ENCODE peak calls at places on chromosomes 5 and 9, in four cellular contexts. Q is T-helper 2 cell, B is AG20443, U is NCI-H2081. H is an unnamed sample.

GRCh38 chr5:149224282-149224681 is 47.4 kb upstream of the AFAP1L1 start:
- DNase-seq in B (no peak), U (peak), Q (no peak), H (no peak)

GRCh38 chr9:133954862-133955529 is 37.1 kb downstream of the VAV2 start:
- DNase-seq in Q (no peak), B (no peak), U (no peak), H (no peak)

GRCh38 chr5:175746851-175747250 is 89.0 kb downstream of the HRH2 start:
- DNase-seq in U (no peak), Q (no peak), B (no peak), H (no peak)

GRCh38 chr9:126756238-126756637 is 48.6 kb upstream of the ZBTB43 start:
- DNase-seq in Q (no peak), U (no peak), B (no peak), H (no peak)

GRCh38 chr5:59062986-59063683 is 480.3 kb downstream of the RAB3C start:
- DNase-seq in B (peak), U (no peak), Q (no peak), H (no peak)

GRCh38 chr5:143313298-143313852 is 90.1 kb downstream of the NR3C1 start:
- DNase-seq in U (no peak), Q (no peak), B (no peak), H (no peak)

GRCh38 chr9:132372177-132373095 is 17.6 kb upstream of the SETX start:
- DNase-seq in Q (no peak), U (no peak), B (peak), H (no peak)

GRCh38 chr5:91464886-91465646 is 81.9 kb upstream of the ARRDC3 start:
- DNase-seq in Q (no peak), U (no peak), B (no peak), H (no peak)

GRCh38 chr9:6575324-6575758 is 70.2 kb downstream of the GLDC start:
- DNase-seq in Q (no peak), U (no peak), B (no peak), H (no peak)

GRCh38 chr9:19965336-19965735 is 176.5 kb upstream of the SLC24A2 start:
- DNase-seq in B (no peak), Q (no peak), U (no peak), H (no peak)

H was measured in GM03348.